ENCODE peak calls at places on chromosomes 7 and 10, in four cellular contexts. X, V, Y and H are unnamed samples.
A peak's percentile ranks its signal among the peaks of the same experiment; 100 is the strongest.

GRCh38 chr7:93948106-93948505 is 26.6 kb downstream of the GNG11 start:
- DNase-seq in X (no peak), V (no peak), Y (no peak), H (no peak)

GRCh38 chr7:2494191-2495130 is 18.3 kb upstream of the GRIFIN start:
- DNase-seq in X (no peak), V (no peak), Y (no peak), H (no peak)

GRCh38 chr7:154929006-154929726 is 73.8 kb downstream of the PAXIP1 start:
- DNase-seq in X (no peak), V (peak; percentile 37), Y (no peak), H (no peak)

GRCh38 chr7:2527505-2528464 is 8.2 kb downstream of the LFNG start:
- DNase-seq in X (no peak), V (peak; percentile 69), Y (no peak), H (no peak)

GRCh38 chr7:147913239-147913638 is 677.3 kb upstream of the C7orf33 start:
- DNase-seq in X (no peak), V (no peak), Y (no peak), H (no peak)

GRCh38 chr7:3922175-3922635 is 621.2 kb downstream of the SDK1 start:
- DNase-seq in X (no peak), V (peak; percentile 85), Y (no peak), H (no peak)

GRCh38 chr7:12827920-12828319 is 140.5 kb downstream of the ARL4A start:
- DNase-seq in X (no peak), V (peak; percentile 66), Y (no peak), H (no peak)

GRCh38 chr7:135129579-135129978 is 18.3 kb upstream of the TMEM140 start:
- DNase-seq in X (no peak), V (no peak), Y (no peak), H (no peak)

DNA sequence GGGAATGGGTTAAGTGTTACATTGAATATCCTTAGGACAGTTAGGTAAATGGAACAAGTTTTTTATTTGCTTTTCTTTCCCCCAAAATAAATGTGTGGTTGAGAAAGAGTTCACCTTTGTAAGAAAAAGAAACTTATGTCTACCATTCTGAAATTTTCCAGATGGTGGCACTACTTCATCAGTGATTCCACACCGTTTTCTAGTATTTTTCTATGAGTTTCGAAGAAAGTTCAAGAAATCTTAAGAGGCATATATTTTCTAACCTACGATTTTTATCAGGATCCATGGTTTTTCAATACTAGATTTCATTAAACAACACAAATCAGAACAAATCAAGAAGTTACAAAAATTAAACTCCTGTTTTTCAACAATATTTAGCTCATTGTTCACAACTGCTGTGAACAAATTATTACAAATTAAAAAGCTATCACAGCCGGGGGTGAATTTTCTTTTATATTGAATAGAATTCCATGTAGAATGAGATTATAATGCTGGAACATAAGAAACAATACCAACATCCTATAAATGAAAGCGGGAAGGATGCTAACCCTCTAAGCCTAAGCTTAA is 163.1 kb upstream of the NPVF start:
- DNase-seq in X (peak; percentile 8), V (peak; percentile 11), Y (no peak), H (no peak)
- TF ChIP-seq CTCF in X (no peak), V (peak; percentile 47), Y (peak; percentile 66), H (peak; percentile 39)

DNA sequence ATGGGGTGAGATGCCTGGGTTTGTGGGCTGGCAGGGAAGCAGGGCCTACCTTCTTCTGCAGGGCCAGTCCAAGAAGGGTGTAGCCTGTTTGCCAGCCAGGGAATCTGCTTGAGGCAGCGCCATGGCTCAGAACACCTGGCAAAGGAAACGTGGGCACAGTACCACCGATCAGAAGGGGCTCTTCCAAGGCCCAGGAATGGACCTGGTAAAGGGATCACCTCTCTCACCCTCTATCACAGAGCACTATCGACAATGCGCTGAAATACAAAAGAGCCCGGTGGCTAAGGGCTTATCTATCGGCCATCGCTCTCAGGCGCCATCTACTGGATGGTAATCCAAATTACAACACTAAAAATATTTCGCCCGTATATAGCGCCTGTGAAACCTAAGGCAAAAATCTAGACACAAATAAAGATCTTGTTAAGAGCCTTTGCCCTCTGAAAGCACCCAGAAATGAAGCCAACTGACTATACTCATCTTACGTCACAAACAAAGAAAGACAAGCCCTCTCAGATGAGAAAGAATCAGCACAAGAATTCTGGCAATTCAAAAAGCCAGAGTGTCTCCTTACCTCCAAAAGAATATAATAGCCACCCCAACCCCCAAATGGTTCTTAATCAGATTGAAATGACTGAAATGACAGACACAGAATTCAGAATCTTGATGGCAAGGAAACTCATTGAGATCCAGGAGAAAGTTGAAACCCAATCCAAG is 217.8 kb upstream of the HPS1 start:
- DNase-seq in X (peak; percentile 45), V (peak; percentile 61), Y (no peak), H (no peak)
- TF ChIP-seq CTCF in X (peak; percentile 28), V (peak; percentile 81), Y (peak; percentile 44), H (peak; percentile 61)

GRCh38 chr10:118629211-118629610 is 33.8 kb upstream of the PRLHR start:
- DNase-seq in X (no peak), V (no peak), Y (no peak), H (no peak)

GRCh38 chr10:118624747-118625146 is 29.3 kb upstream of the PRLHR start:
- DNase-seq in X (no peak), V (no peak), Y (no peak), H (no peak)

GRCh38 chr10:118625504-118625903 is 30.1 kb upstream of the PRLHR start:
- DNase-seq in X (no peak), V (no peak), Y (no peak), H (no peak)

GRCh38 chr10:118628397-118628796 is 32.9 kb upstream of the PRLHR start:
- DNase-seq in X (no peak), V (no peak), Y (no peak), H (no peak)

GRCh38 chr10:118626953-118627352 is 31.5 kb upstream of the PRLHR start:
- DNase-seq in X (no peak), V (no peak), Y (no peak), H (no peak)
- TF ChIP-seq CTCF in X (peak; percentile 51), V (peak; percentile 36), Y (peak; percentile 17), H (no peak)

GRCh38 chr7:23520582-23520981 is 11.2 kb downstream of the TRA2A start:
- DNase-seq in X (no peak), V (no peak), Y (no peak), H (no peak)
- TF ChIP-seq CTCF in X (no peak), V (no peak), Y (peak; percentile 34), H (peak; percentile 15)

DNA sequence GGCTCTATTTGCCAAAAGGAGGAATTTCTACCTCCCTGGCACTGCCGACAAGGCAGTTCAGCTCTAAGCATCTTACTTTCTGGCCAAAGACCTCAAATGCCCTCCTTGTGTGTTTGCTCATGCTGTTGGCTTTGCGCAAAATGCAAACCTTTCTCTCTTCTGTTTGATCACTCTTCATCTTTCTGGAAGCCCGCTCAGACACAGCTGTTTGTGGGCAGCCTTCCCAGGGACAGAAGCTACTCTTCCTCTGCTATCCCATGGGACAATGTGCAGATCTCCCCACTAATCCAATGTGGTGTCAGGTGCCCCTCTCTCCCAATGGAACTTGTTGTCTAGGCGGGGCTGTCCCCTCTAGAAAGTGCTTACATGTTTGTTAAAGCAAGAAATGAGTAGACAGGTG is 278.7 kb downstream of the CCSER2 start:
- DNase-seq in X (no peak), V (no peak), Y (no peak), H (no peak)
- TF ChIP-seq CTCF in X (no peak), V (no peak), Y (no peak), H (no peak)

GRCh38 chr10:46995234-46995633 is 84.0 kb downstream of the PTPN20 start:
- DNase-seq in X (no peak), V (no peak), Y (no peak), H (no peak)

GRCh38 chr10:46998595-46998994 is 87.4 kb downstream of the PTPN20 start:
- DNase-seq in X (no peak), V (no peak), Y (no peak), H (no peak)

GRCh38 chr10:46998192-46998591 is 87.0 kb downstream of the PTPN20 start:
- DNase-seq in X (no peak), V (no peak), Y (no peak), H (no peak)

DNA sequence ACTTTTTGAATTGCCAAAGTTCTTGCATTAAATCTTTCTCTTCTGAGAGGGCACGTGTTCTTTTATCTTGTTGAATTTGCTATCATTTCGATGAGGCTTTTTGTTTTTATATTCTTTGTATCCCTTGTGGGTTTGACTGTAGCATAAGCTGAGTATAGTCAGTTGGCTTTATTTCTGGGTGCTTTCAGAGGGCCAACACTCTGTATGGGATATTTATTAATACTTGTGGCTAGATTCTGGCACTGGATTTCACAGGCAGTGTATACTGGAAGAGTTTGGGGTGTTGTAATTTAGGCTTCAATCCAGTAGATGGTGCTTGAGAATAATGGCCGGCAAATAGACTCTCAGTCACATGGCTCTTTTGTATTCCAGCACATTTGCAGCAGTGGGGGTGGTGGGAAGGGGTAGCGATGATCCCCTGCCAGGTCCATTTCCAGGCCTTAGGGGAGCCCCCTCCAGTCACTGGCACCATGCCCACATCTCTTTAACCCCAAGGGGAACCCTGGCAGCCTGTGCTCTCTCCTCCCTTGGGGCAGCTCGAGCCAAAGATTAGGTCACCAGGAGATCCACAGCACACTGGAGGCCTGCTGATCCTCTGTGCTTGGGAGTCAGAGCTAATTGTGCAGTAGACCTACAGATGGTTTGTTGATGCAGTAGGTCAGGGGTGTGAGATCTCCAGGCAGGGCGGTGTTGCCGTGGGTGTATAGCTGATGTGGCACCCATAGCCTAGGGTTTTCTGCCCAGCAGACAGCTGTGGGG is 81.7 kb downstream of the PTPN20 start:
- DNase-seq in X (no peak), V (peak; percentile 38), Y (no peak), H (no peak)
- TF ChIP-seq CTCF in X (no peak), V (peak; percentile 49), Y (peak; percentile 45), H (peak; percentile 35)

DNA sequence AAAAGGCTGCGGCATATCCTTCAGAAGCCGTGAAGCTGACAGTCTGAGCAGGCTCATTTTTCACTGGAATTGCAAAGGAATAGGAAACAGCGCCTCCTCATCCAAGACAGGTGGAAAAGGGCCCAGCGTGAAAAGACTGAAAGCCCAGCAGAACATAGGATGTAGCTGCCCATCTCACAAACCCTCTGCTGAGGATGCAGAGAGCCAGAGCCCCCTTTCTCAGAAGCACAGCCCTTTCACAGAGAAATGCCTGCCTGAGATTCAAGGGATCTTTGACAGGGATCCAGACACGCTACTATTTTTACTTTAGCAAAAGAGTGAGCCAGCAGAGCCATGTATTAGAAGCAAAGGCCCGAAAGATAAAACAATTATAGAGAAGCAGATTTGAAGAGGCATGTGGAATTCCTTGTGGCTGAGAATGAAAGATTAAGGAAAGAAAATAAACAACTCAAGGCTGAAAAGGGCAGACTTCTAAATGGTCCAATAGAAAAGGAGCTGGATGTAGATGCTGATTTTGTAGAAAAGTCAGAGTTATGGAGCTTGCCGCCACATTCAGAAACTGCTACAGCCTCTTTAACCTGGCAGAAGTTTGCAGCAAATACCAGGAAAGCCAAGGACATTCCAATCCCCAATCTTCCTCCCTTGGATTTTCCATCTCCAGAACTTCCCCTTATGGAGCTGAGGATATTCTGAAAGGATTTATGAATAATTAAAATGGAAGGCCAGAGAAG is 36.9 kb downstream of the GDI2 start:
- DNase-seq in X (no peak), V (no peak), Y (no peak), H (no peak)
- TF ChIP-seq CTCF in X (no peak), V (no peak), Y (no peak), H (no peak)

GRCh38 chr10:104299031-104299904 is 30.3 kb downstream of the GSTO2 start:
- DNase-seq in X (no peak), V (no peak), Y (no peak), H (no peak)

GRCh38 chr10:104300002-104300735 is 31.2 kb downstream of the GSTO2 start:
- DNase-seq in X (no peak), V (peak; percentile 72), Y (no peak), H (no peak)

GRCh38 chr10:104300736-104301292 is 31.8 kb downstream of the GSTO2 start:
- DNase-seq in X (no peak), V (peak; percentile 90), Y (no peak), H (no peak)

GRCh38 chr10:104296687-104297436 is 27.9 kb downstream of the GSTO2 start:
- DNase-seq in X (no peak), V (no peak), Y (no peak), H (no peak)

GRCh38 chr10:104297697-104298660 is 29.0 kb downstream of the GSTO2 start:
- DNase-seq in X (no peak), V (no peak), Y (peak; percentile 26), H (no peak)
- TF ChIP-seq CTCF in X (peak; percentile 5), V (peak; percentile 34), Y (peak; percentile 56), H (peak; percentile 22)